ENCODE peak calls at places on chromosomes 7 and 10, in nine cellular contexts. V, B, Q, X, C, W, Y, Z and I are unnamed samples.
A peak's percentile ranks its signal among the peaks of the same experiment; 100 is the strongest.

GRCh38 chr10:30833625-30833970 is 198.1 kb downstream of the ZNF438 start:
- DNase-seq in B (no peak), Q (no peak), V (no peak), C (peak; percentile 35), X (no peak), Z (no peak), W (no peak), Y (no peak), I (no peak)

GRCh38 chr10:86653379-86653778 is 968 bp upstream of the OPN4 start:
- DNase-seq in V (no peak), Q (no peak), W (no peak), Y (no peak), Z (no peak), C (no peak), X (no peak), B (no peak), I (no peak)

GRCh38 chr7:20906791-20907190 is 120.1 kb upstream of the SP8 start:
- DNase-seq in Z (no peak), C (no peak), X (no peak), Y (no peak), Q (no peak), W (no peak), B (no peak), V (no peak), I (no peak)

GRCh38 chr10:33066558-33067236 is 108.7 kb upstream of the ITGB1 start:
- DNase-seq in V (no peak), Z (no peak), X (peak; percentile 60), W (peak; percentile 52), Y (no peak), Q (no peak), B (no peak), C (peak; percentile 86), I (no peak)

GRCh38 chr7:131948434-131949053 is 392.1 kb upstream of the PODXL start:
- DNase-seq in Q (no peak), V (no peak), C (no peak), Z (no peak), Y (peak; percentile 51), X (no peak), B (no peak), W (no peak), I (peak; percentile 47)

GRCh38 chr10:98047009-98047741 is 16.8 kb upstream of the CRTAC1 start:
- DNase-seq in V (no peak), Z (no peak), W (no peak), X (no peak), C (peak; percentile 64), Y (no peak), Q (no peak), B (no peak), I (peak; percentile 5)

GRCh38 chr10:11715815-11716494 is 26.2 kb upstream of the ECHDC3 start:
- DNase-seq in Y (no peak), C (peak; percentile 12), W (no peak), B (peak; percentile 87), Q (no peak), Z (no peak), V (no peak), X (no peak), I (peak; percentile 17)

GRCh38 chr10:71262027-71262426 is 49.7 kb downstream of the UNC5B start:
- DNase-seq in B (no peak), Z (no peak), V (no peak), X (no peak), W (no peak), Q (no peak), Y (no peak), C (no peak), I (no peak)

GRCh38 chr10:28708921-28709461 is 31.7 kb downstream of the BAMBI start:
- DNase-seq in Z (no peak), C (no peak), V (no peak), B (no peak), W (no peak), X (no peak), Q (no peak), Y (no peak), I (no peak)

GRCh38 chr7:22666732-22667131 is 60.3 kb upstream of the IL6 start:
- DNase-seq in W (no peak), X (peak; percentile 72), C (peak; percentile 60), Z (no peak), B (no peak), Q (no peak), Y (no peak), V (no peak), I (peak; percentile 45)

GRCh38 chr10:33249659-33250058 is 84.8 kb downstream of the NRP1 start:
- DNase-seq in X (no peak), Y (no peak), W (no peak), Z (no peak), Q (no peak), V (no peak), C (no peak), B (no peak), I (no peak)

GRCh38 chr10:119268871-119269506 is 61.6 kb downstream of the GRK5 start:
- DNase-seq in B (no peak), Z (no peak), W (peak; percentile 93), Y (no peak), X (peak; percentile 45), V (peak; percentile 95), Q (peak; percentile 31), C (no peak), I (no peak)

GRCh38 chr7:100694196-100694745 is at the start of gene GIGYF1:
- DNase-seq in X (peak; percentile 58), C (peak; percentile 72), V (peak; percentile 63), Y (peak; percentile 81), Z (peak; percentile 81), B (peak; percentile 80), Q (peak; percentile 57), W (peak; percentile 71), I (peak; percentile 75)

GRCh38 chr10:102773320-102773719 is 29.6 kb downstream of the WBP1L start:
- DNase-seq in Y (no peak), W (no peak), Q (no peak), V (no peak), B (no peak), C (no peak), Z (no peak), X (peak; percentile 17), I (no peak)

GRCh38 chr7:92833024-92833765 is 3.2 kb downstream of the CDK6 start:
- DNase-seq in Q (peak; percentile 93), W (peak; percentile 79), X (peak; percentile 74), Z (peak; percentile 93), C (peak; percentile 86), B (peak; percentile 92), V (peak; percentile 87), Y (peak; percentile 79), I (peak; percentile 75)

GRCh38 chr10:115084434-115084833 is 8.7 kb upstream of the ATRNL1 start:
- DNase-seq in W (no peak), Q (no peak), X (no peak), B (no peak), Z (no peak), C (no peak), Y (no peak), V (no peak), I (no peak)

DNA sequence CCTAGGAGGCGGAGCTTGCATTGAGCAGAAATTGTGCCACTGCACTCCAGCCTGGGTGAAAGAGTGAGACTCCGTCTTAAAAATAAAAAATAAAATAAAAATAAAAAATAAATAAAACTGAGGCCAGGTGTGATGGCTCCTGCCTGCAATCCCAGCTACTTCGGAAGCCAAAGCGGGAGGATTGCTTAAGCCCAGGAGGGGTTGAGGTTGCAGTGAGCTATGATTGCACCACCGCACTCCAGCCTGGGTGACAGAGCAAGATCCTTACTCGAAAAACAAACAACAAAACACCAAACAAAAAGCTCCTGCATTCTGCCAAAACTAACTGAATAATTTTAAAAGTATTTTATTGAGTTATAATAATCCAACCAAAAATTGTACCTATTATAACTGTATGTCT is 36.2 kb downstream of the AGAP4 start:
- DNase-seq in X (no peak), V (no peak), W (no peak), Z (no peak), B (no peak), Y (no peak), Q (no peak), C (no peak), I (no peak)
- H3K4me3 ChIP-seq in X (no peak overlapping the region), V (no peak overlapping the region), W (no peak overlapping the region), Z (no peak overlapping the region), B (no peak overlapping the region), Y (no peak overlapping the region), Q (no peak overlapping the region), C (no peak overlapping the region), I (no peak overlapping the region)

DNA sequence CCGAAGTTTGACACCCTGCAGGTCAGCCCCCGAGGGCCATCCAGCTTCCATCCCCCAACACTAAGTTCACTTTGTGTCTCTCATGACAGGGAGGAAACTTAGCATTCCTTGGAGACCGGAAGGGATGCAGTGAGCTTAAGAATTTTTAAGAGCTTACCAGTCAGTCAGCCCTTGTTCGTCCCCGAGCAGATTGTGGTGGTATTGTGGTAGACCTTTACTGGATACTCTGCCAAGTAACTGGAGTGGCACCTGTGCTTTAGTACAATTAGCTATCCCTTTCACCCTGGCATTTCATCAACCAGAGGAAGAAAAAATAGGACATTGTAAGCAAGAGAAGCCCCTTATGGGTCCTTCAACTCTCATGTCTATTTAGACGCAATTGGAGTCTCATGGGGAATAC is 74.8 kb downstream of the NSUN6 start:
- DNase-seq in Y (no peak), W (no peak), B (no peak), V (no peak), X (no peak), Q (no peak), C (no peak), Z (no peak), I (no peak)
- H3K36me3 ChIP-seq in Y (peaks cover 20% of the 10 kb centered on the region), W (peaks cover 8% of the 10 kb centered on the region), B (peaks cover 46% of the 10 kb centered on the region), V (peaks cover 9% of the 10 kb centered on the region), X (peaks cover 3% of the 10 kb centered on the region), Q (no peaks in the 10 kb centered on the region), C (no peaks in the 10 kb centered on the region), Z (peaks cover 47% of the 10 kb centered on the region), I (peaks cover 14% of the 10 kb centered on the region)

DNA sequence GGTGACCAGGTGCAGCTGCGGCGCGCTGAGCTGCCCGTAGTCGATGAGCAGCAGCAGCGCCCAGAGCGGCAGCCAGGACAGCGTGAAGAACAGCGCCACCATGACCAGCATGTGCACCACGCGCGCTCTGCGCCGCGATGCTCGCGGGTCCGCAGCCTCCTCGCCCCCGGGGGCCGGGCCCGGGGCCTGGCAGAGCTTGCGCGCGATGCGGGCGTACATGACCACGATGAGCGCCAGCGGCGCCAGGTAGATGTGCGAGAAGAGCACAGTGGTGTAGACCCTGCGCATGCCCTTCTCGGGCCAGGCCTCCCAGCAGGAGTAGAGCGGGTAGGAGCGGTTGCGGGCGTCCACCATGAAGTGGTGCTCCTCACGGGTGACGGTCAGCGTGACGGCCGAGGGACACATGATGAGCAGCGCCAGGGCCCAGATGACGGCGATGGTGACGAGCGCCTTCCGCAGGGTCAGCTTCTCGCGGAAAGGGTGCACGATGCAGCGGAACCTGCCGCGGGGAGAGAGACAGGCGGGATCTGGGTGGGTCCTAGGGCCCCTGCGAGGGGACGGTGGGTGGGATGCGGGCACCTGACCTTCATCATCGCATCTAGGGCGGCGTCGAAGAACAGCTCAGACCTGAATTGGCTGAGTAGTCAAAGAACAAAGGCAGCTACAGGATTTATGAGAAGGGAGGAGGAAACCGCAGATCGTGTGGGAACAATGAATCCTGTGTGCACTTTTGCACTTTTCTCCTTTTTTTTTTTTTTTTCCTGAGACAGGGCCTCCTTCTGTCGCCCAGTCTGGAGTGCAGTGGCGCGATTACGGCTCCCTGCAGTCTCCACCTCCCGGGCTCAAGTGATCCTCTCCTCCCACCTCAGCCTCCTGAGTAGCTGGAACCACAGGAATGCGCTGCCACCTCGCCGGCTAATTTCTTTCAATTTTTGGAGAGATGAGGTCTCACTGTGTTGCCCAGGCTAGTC is 22.4 kb upstream of the PPA1 start:
- DNase-seq in W (no peak), C (peak; percentile 77), X (no peak), Y (peak; percentile 25), Z (no peak), Q (no peak), B (no peak), V (peak; percentile 18), I (no peak)
- H3K4me3 ChIP-seq in W (no peak overlapping the region), C (no peak overlapping the region), X (no peak overlapping the region), Y (peak overlapping the region; percentile 36), Z (no peak overlapping the region), Q (no peak overlapping the region), B (peak overlapping the region; percentile 14), V (no peak overlapping the region), I (no peak overlapping the region)

GRCh38 chr7:44693641-44694313 is 54.9 kb upstream of the ZMIZ2 start:
- DNase-seq in W (peak; percentile 41), V (no peak), Q (no peak), Y (peak; percentile 76), Z (no peak), B (no peak), X (peak; percentile 85), C (no peak), I (peak; percentile 91)
- H3K36me3 ChIP-seq in W (peaks cover 56% of the 10 kb centered on the region), V (peaks cover 64% of the 10 kb centered on the region), Q (peaks cover 10% of the 10 kb centered on the region), Y (peaks cover 86% of the 10 kb centered on the region), Z (peaks cover 72% of the 10 kb centered on the region), B (peaks cover 91% of the 10 kb centered on the region), X (peaks cover 32% of the 10 kb centered on the region), C (peaks cover 59% of the 10 kb centered on the region), I (peaks cover 47% of the 10 kb centered on the region)